ENCODE peak calls at places on chromosomes 16 and 17, in five cellular contexts. F is left ventricle myocardium inferior; M is neural progenitor cell; K is endothelial cell of umbilical vein; S is CD4-positive, alpha-beta memory T cell. Y is an unnamed sample.

GRCh38 chr16:526181-527014 is 1.1 kb upstream of the CAPN15 start:
- DNase-seq in M (peak; percentile 78), F (peak; percentile 56), K (no peak), S (no peak), Y (peak; percentile 88)

GRCh38 chr17:29138184-29138955 is 41.8 kb downstream of the MYO18A start:
- DNase-seq in F (no peak), M (no peak), S (peak; percentile 63), K (no peak), Y (no peak)

GRCh38 chr16:85068746-85069145 is 41.2 kb downstream of the KIAA0513 start:
- DNase-seq in M (no peak), S (no peak), K (no peak), F (no peak), Y (no peak)

GRCh38 chr17:71441098-71441497 is 679.7 kb upstream of the SOX9 start:
- DNase-seq in M (no peak), S (no peak), K (no peak), F (no peak), Y (no peak)

GRCh38 chr16:87471278-87472141 is 21.3 kb downstream of the ZCCHC14 start:
- DNase-seq in M (peak; percentile 38), F (no peak), S (no peak), K (no peak), Y (no peak)

GRCh38 chr16:53785044-53785443 is 81.1 kb downstream of the FTO start:
- DNase-seq in F (no peak), M (no peak), K (no peak), S (no peak), Y (no peak)

GRCh38 chr17:2070241-2071023 is 15.5 kb downstream of the HIC1 start:
- DNase-seq in K (no peak), F (no peak), S (no peak), M (no peak), Y (peak; percentile 82)

GRCh38 chr16:48562475-48562874 is 47.5 kb downstream of the N4BP1 start:
- DNase-seq in F (no peak), S (no peak), M (no peak), K (no peak), Y (no peak)

GRCh38 chr17:32503251-32504165 is 16.7 kb downstream of the CDK5R1 start:
- DNase-seq in M (no peak), F (no peak), K (peak; percentile 35), S (peak; percentile 77), Y (peak; percentile 47)

GRCh38 chr17:75773121-75773807 is 8.3 kb upstream of the GALK1 start:
- DNase-seq in S (no peak), F (no peak), M (no peak), K (no peak), Y (peak; percentile 26)

GRCh38 chr17:13925579-13925978 is 143.7 kb upstream of the COX10 start:
- DNase-seq in S (no peak), F (no peak), K (no peak), M (no peak), Y (no peak)
- H3K4me3 ChIP-seq in S (no peak overlapping the region), F (no peak overlapping the region), K (no peak overlapping the region), M (no peak overlapping the region), Y (no peak overlapping the region)

GRCh38 chr16:68075980-68076379 is 9.2 kb upstream of the NFATC3 start:
- DNase-seq in S (no peak), F (no peak), M (no peak), K (no peak), Y (no peak)
- H3K36me3 ChIP-seq in S (no peaks in the 10 kb centered on the region), F (peaks cover 41% of the 10 kb centered on the region), M (no peaks in the 10 kb centered on the region), K (peaks cover 33% of the 10 kb centered on the region), Y (peaks cover 41% of the 10 kb centered on the region)

GRCh38 chr16:64715624-64716023 is 406.2 kb downstream of the CDH11 start:
- DNase-seq in S (no peak), F (no peak), M (no peak), K (no peak), Y (no peak)
- H3K27me3 ChIP-seq in S (no peaks in the 10 kb centered on the region), F (no peaks in the 10 kb centered on the region), M (no peaks in the 10 kb centered on the region), K (no peaks in the 10 kb centered on the region), Y (no peaks in the 10 kb centered on the region)

GRCh38 chr17:18110636-18111145 is 2.1 kb downstream of the MYO15A start:
- DNase-seq in F (no peak), M (no peak), S (no peak), K (no peak), Y (no peak)

GRCh38 chr17:18108400-18109312 is at the start of gene MYO15A:
- DNase-seq in F (no peak), M (no peak), K (no peak), S (no peak), Y (no peak)

GRCh38 chr17:18107971-18108370 is 585 bp upstream of the MYO15A start:
- DNase-seq in K (no peak), F (no peak), M (no peak), S (no peak), Y (no peak)

GRCh38 chr17:18111330-18111971 is 2.9 kb downstream of the MYO15A start:
- DNase-seq in S (no peak), M (no peak), K (no peak), F (no peak), Y (no peak)

GRCh38 chr17:18109935-18110334 is 1.4 kb downstream of the MYO15A start:
- DNase-seq in K (no peak), F (no peak), S (no peak), M (no peak), Y (no peak)
- H3K4me3 ChIP-seq in K (no peak overlapping the region), F (no peak overlapping the region), S (no peak overlapping the region), M (no peak overlapping the region), Y (no peak overlapping the region)

GRCh38 chr17:80884811-80885210 is 106.8 kb upstream of the CHMP6 start:
- DNase-seq in S (no peak), K (no peak), M (no peak), F (peak; percentile 6), Y (no peak)

GRCh38 chr17:80882926-80883685 is 108.5 kb upstream of the CHMP6 start:
- DNase-seq in S (no peak), F (no peak), M (no peak), K (no peak), Y (no peak)

GRCh38 chr17:80885922-80886582 is 105.6 kb upstream of the CHMP6 start:
- DNase-seq in K (no peak), S (no peak), F (peak; percentile 3), M (no peak), Y (no peak)

GRCh38 chr17:80882323-80882722 is 109.3 kb upstream of the CHMP6 start:
- DNase-seq in M (no peak), S (no peak), F (peak; percentile 3), K (no peak), Y (no peak)

GRCh38 chr17:80883831-80884735 is 107.6 kb upstream of the CHMP6 start:
- DNase-seq in K (no peak), S (no peak), F (no peak), M (no peak), Y (no peak)
- H3K36me3 ChIP-seq in K (peaks cover 18% of the 10 kb centered on the region), S (peaks cover 26% of the 10 kb centered on the region), F (peaks cover 64% of the 10 kb centered on the region), M (no peaks in the 10 kb centered on the region), Y (no peaks in the 10 kb centered on the region)

DNA sequence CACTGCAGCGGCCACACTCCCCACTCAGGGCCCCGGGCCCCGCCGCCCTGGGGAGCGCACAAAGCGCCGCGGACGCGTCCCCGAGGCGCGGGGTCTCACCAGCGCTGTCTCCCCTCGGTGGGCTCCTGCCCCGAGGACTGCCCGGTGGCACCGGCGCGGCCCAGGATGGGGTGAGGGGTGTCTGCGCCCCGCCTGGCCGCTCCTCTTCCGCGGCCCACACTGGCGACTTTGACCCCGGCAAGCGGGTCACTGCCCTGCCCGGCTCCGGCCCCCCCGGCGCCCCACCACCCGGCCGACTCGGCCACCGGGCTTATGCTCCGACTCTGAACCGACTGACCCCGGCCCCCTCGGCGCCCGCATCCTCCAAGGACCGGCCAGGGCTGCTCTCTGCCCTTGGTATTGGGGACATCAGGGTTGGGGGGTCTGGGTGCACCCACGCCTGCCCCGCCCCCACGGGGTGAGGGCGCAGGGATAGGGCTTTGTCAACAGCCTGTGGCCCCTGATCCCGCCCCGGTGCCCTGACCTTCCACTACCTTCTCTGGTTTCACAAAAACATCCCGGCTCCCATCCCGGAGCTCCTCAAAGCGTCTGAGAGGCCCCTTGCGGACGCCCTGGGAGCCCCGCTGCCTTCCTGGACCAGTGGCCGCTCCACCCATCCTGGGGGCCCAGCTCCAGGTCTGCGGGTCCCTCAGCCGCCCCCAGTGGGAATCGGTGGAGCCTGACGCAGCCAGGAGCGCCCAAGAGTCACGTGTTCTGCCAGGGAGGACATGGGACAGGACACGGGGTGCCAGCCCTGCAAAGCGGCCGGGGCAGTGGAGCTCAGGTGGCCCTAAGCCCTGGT is 829 bp downstream of the GCGR start:
- DNase-seq in F (no peak), M (peak; percentile 46), K (no peak), S (no peak), Y (peak; percentile 87)
- H3K27me3 ChIP-seq in F (peaks cover 95% of the 10 kb centered on the region), M (peaks cover 100% of the 10 kb centered on the region), K (peaks cover 25% of the 10 kb centered on the region), S (peaks cover 15% of the 10 kb centered on the region), Y (peaks cover 58% of the 10 kb centered on the region)

Y was measured in H7.